ENCODE peak calls at places on chromosomes 1 and 21, in eight cellular contexts. X, E, T, Y, B, R, H and N are unnamed samples.
A peak's percentile ranks its signal among the peaks of the same experiment; 100 is the strongest.

GRCh38 chr1:221849110-221849509 is 107.2 kb upstream of the DUSP10 start:
- DNase-seq in X (no peak), E (no peak), T (no peak), Y (no peak), B (no peak), R (no peak), H (no peak), N (no peak)

GRCh38 chr21:33817136-33817535 is 98.5 kb downstream of the ATP5PO start:
- DNase-seq in X (no peak), E (no peak), T (no peak), Y (no peak), B (no peak), R (no peak), H (no peak), N (no peak)

GRCh38 chr1:232587141-232588008 is 42.6 kb downstream of the SIPA1L2 start:
- DNase-seq in X (no peak), E (no peak), T (no peak), Y (no peak), B (no peak), R (no peak), H (no peak), N (no peak)

GRCh38 chr1:201937624-201938212 is 8.6 kb downstream of the LMOD1 start:
- DNase-seq in X (no peak), E (no peak), T (peak; percentile 81), Y (peak; percentile 67), B (no peak), R (no peak), H (no peak), N (no peak)

GRCh38 chr1:53715478-53715877 is 23.5 kb downstream of the GLIS1 start:
- DNase-seq in X (peak; percentile 39), E (no peak), T (peak; percentile 43), Y (no peak), B (peak; percentile 20), R (peak; percentile 18), H (no peak), N (peak; percentile 43)

GRCh38 chr1:5526385-5526750 is 465.9 kb downstream of the NPHP4 start:
- DNase-seq in X (no peak), E (no peak), T (no peak), Y (no peak), B (no peak), R (no peak), H (no peak), N (no peak)

GRCh38 chr1:59290173-59290954 is 6.5 kb upstream of the FGGY start:
- DNase-seq in X (peak; percentile 75), E (no peak), T (peak; percentile 64), Y (peak; percentile 47), B (peak; percentile 68), R (peak; percentile 63), H (no peak), N (peak; percentile 79)

GRCh38 chr1:2127181-2128145 is 67.1 kb downstream of the FAAP20 start:
- DNase-seq in X (no peak), E (no peak), T (no peak), Y (no peak), B (no peak), R (no peak), H (peak; percentile 49), N (no peak)

GRCh38 chr21:15967661-15968060 is 237.9 kb downstream of the USP25 start:
- DNase-seq in X (no peak), E (no peak), T (no peak), Y (peak; percentile 64), B (no peak), R (no peak), H (no peak), N (no peak)

GRCh38 chr21:15062566-15062965 is 2.2 kb downstream of the NRIP1 start:
- DNase-seq in X (no peak), E (no peak), T (peak; percentile 50), Y (peak; percentile 50), B (peak; percentile 35), R (no peak), H (no peak), N (peak; percentile 10)

GRCh38 chr1:197614916-197615692 is 160.2 kb downstream of the DENND1B start:
- DNase-seq in X (peak; percentile 52), E (no peak), T (peak; percentile 69), Y (peak; percentile 48), B (peak; percentile 59), R (peak; percentile 40), H (no peak), N (peak; percentile 52)

GRCh38 chr1:31760901-31761470 is 3.2 kb downstream of the ADGRB2 start:
- DNase-seq in X (peak; percentile 64), E (peak; percentile 55), T (peak; percentile 57), Y (peak; percentile 56), B (peak; percentile 58), R (peak; percentile 46), H (peak; percentile 51), N (peak; percentile 38)

GRCh38 chr21:39079617-39080016 is 103.6 kb downstream of the PSMG1 start:
- DNase-seq in X (peak; percentile 47), E (no peak), T (peak; percentile 56), Y (no peak), B (no peak), R (peak; percentile 60), H (peak; percentile 70), N (no peak)

GRCh38 chr1:156119503-156120209 is 5.1 kb downstream of the LMNA start:
- DNase-seq in X (peak; percentile 26), E (no peak), T (peak; percentile 58), Y (peak; percentile 84), B (no peak), R (peak; percentile 70), H (peak; percentile 59), N (peak; percentile 69)

GRCh38 chr1:92698932-92699331 is 86.0 kb downstream of the EVI5 start:
- DNase-seq in X (no peak), E (no peak), T (no peak), Y (no peak), B (no peak), R (no peak), H (peak; percentile 29), N (no peak)

GRCh38 chr1:184827600-184828368 is 73.1 kb upstream of the EDEM3 start:
- DNase-seq in X (no peak), E (no peak), T (peak; percentile 69), Y (peak; percentile 80), B (no peak), R (no peak), H (no peak), N (no peak)

GRCh38 chr1:201346337-201346939 is 31.0 kb downstream of the TNNT2 start:
- DNase-seq in X (peak; percentile 53), E (no peak), T (peak; percentile 67), Y (peak; percentile 57), B (peak; percentile 63), R (peak; percentile 86), H (no peak), N (peak; percentile 36)

DNA sequence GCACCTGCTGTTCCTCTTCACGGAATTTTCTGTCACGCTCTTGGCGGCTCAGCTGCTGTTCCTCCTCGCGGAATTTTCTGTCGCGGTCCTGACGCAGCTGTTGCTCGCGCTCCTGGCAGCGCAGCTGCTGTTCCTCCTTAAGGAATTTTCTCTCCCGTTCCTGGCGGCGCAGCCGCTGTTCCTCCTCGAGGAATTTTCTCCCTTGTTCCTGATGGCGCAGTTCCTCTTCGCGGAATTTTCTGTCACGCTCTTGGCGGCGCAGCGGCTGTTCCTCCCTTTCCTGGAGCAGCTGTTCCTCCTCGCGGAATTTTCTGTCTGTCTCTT is 6.4 kb downstream of the TCHH start:
- DNase-seq in X (no peak), E (no peak), T (no peak), Y (no peak), B (peak; percentile 28), R (peak; percentile 1), H (no peak), N (no peak)
- H3K4me3 ChIP-seq in X (no peak overlapping the region), E (no peak overlapping the region), T (no peak overlapping the region), Y (no peak overlapping the region), B (peak overlapping the region; percentile 49), R (no peak overlapping the region), H (peak overlapping the region; percentile 67), N (no peak overlapping the region)

GRCh38 chr1:47787560-47787959 is 209.6 kb downstream of the TRABD2B start:
- DNase-seq in X (no peak), E (no peak), T (no peak), Y (no peak), B (no peak), R (no peak), H (no peak), N (no peak)

GRCh38 chr1:47784294-47784650 is 212.9 kb downstream of the TRABD2B start:
- DNase-seq in X (no peak), E (no peak), T (no peak), Y (no peak), B (no peak), R (no peak), H (no peak), N (no peak)

GRCh38 chr1:47786301-47786700 is 210.9 kb downstream of the TRABD2B start:
- DNase-seq in X (no peak), E (no peak), T (no peak), Y (no peak), B (no peak), R (no peak), H (no peak), N (no peak)

GRCh38 chr1:47785118-47785517 is 212.1 kb downstream of the TRABD2B start:
- DNase-seq in X (no peak), E (no peak), T (no peak), Y (no peak), B (no peak), R (no peak), H (no peak), N (no peak)

GRCh38 chr1:47785561-47786271 is 211.5 kb downstream of the TRABD2B start:
- DNase-seq in X (no peak), E (no peak), T (no peak), Y (no peak), B (peak; percentile 20), R (peak; percentile 19), H (no peak), N (no peak)
- TF ChIP-seq CTCF in X (no peak), E (no peak), T (no peak), Y (no peak), B (no peak), R (no peak), H (peak; percentile 62), N (no peak)

GRCh38 chr1:65979145-65979544 is 186.4 kb downstream of the PDE4B start:
- DNase-seq in X (peak; percentile 39), E (no peak), T (peak; percentile 82), Y (peak; percentile 84), B (peak; percentile 86), R (no peak), H (no peak), N (no peak)
- H3K4me3 ChIP-seq in X (no peak overlapping the region), E (no peak overlapping the region), T (no peak overlapping the region), Y (no peak overlapping the region), B (no peak overlapping the region), R (no peak overlapping the region), H (no peak overlapping the region), N (no peak overlapping the region)

DNA sequence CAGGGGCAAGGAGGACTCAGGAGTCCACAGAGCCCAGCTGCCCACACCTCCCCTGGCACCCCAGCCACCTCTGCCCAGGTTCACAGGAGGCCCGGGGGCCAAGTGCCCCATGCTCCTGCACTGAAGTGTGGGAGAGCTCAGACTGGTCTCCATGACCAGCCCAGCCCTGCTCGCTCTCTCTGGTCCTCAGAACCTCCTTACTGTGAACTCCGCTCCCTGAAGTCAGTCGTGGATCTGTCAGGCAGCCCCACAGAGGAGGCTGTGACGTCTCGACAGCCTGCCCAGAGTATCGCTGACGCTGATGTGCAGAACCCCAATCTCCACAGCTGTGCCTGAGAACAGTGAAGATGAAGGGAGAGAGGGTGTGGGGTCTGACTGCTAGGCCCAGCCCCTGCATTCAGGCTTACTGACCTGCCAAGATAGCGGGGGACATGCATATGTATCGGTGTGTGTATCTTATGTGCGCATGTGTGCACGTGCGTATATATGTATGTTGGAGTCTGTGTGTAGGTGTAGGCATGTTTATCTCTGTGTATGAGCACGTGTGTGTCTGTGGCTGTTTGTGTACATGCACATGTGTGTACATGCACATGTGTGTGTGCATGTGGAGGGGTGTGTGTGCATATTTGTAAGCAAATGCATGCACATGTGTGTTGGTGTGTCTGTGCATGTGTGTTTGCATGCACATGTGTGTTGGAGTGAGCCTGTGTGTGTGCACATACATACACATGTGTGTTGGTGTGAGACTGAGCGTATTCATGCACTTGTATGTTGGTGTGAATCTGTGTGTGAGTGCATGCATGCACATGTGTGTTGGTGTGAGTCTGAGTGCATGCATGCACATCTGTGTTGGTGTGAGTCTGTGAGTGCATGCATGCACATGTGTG is 118.5 kb upstream of the ARHGEF16 start:
- DNase-seq in X (no peak), E (no peak), T (no peak), Y (no peak), B (no peak), R (no peak), H (no peak), N (no peak)
- TF ChIP-seq CTCF in X (no peak), E (no peak), T (no peak), Y (no peak), B (no peak), R (no peak), H (no peak), N (no peak)